ENCODE peak calls at places on chromosomes 4 and X, in four cellular contexts. One of them, this sample, is unnamed.

GRCh38 chrX:826448-826847 is 195.9 kb downstream of the SHOX start:
- DNase-seq in HepG2: no peak
- DNase-seq in H1: no peak
- DNase-seq in A549: no peak
- DNase-seq in this sample: no peak

GRCh38 chr4:74109116-74109791 is 10.3 kb upstream of the CXCL2 start:
- DNase-seq in H1: peak; percentile 21
- DNase-seq in A549: peak; percentile 94
- DNase-seq in HepG2: no peak
- DNase-seq in this sample: peak; percentile 46

GRCh38 chr4:133152801-133153526 is 3.9 kb downstream of the PCDH10 start:
- DNase-seq in H1: no peak
- DNase-seq in A549: no peak
- DNase-seq in HepG2: no peak
- DNase-seq in this sample: no peak

GRCh38 chr4:6539009-6539764 is 35.8 kb upstream of the MAN2B2 start:
- DNase-seq in A549: no peak
- DNase-seq in H1: no peak
- DNase-seq in HepG2: peak; percentile 85
- DNase-seq in this sample: no peak

GRCh38 chr4:93791570-93792195 is 36.9 kb upstream of the ATOH1 start:
- DNase-seq in HepG2: peak; percentile 50
- DNase-seq in H1: no peak
- DNase-seq in A549: peak; percentile 44
- DNase-seq in this sample: peak; percentile 70

GRCh38 chr4:37522996-37523395 is 163.2 kb downstream of the RELL1 start:
- DNase-seq in H1: no peak
- DNase-seq in HepG2: no peak
- DNase-seq in A549: no peak
- DNase-seq in this sample: no peak

GRCh38 chr4:188550296-188550695 is 411.1 kb downstream of the TRIML1 start:
- DNase-seq in HepG2: no peak
- DNase-seq in A549: no peak
- DNase-seq in H1: no peak
- DNase-seq in this sample: no peak

GRCh38 chrX:2767631-2768455 is 16.0 kb downstream of the XG start:
- DNase-seq in HepG2: peak; percentile 37
- DNase-seq in H1: no peak
- DNase-seq in A549: peak; percentile 87
- DNase-seq in this sample: no peak

GRCh38 chr4:122045533-122045932 is 93.7 kb upstream of the TRPC3 start:
- DNase-seq in A549: peak; percentile 51
- DNase-seq in H1: no peak
- DNase-seq in HepG2: peak; percentile 4
- DNase-seq in this sample: no peak

DNA sequence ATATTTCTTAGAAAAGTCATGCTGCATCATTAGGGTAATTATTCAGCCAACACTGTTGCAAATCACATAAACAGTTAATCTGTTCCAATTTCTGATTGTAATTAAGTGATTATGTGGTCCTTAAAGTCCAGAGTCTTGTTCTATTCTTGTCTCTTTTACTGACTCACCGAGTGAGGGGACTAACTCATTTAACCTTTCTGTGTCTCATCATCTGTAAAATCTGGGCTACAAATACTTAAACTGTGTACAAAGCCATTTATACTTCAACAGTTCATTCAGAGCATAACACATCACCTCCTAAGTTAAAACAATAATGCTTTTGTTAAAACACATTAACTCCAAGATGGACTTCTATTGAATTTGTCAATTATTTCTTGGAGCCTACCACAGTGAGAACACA is 65.4 kb upstream of the KLHL13 start:
- DNase-seq in H1: no peak
- DNase-seq in HepG2: no peak
- DNase-seq in A549: no peak
- DNase-seq in this sample: no peak
- TF ChIP-seq PHF8 in H1: no peak
- TF ChIP-seq PHF8 in HepG2: no peak
- TF ChIP-seq PHF8 in A549: no peak
- TF ChIP-seq PHF8 in this sample: no peak

GRCh38 chrX:9534686-9535085 is 69.8 kb downstream of the TBL1X start:
- DNase-seq in HepG2: peak; percentile 9
- DNase-seq in A549: no peak
- DNase-seq in H1: no peak
- DNase-seq in this sample: no peak

GRCh38 chrX:9535101-9535500 is 70.2 kb downstream of the TBL1X start:
- DNase-seq in H1: no peak
- DNase-seq in A549: no peak
- DNase-seq in HepG2: no peak
- DNase-seq in this sample: no peak

GRCh38 chrX:9530848-9531274 is 66.0 kb downstream of the TBL1X start:
- DNase-seq in H1: peak; percentile 84
- DNase-seq in A549: peak; percentile 70
- DNase-seq in HepG2: peak; percentile 60
- DNase-seq in this sample: peak; percentile 85

GRCh38 chrX:9533611-9534010 is 68.8 kb downstream of the TBL1X start:
- DNase-seq in HepG2: no peak
- DNase-seq in H1: no peak
- DNase-seq in A549: no peak
- DNase-seq in this sample: no peak

DNA sequence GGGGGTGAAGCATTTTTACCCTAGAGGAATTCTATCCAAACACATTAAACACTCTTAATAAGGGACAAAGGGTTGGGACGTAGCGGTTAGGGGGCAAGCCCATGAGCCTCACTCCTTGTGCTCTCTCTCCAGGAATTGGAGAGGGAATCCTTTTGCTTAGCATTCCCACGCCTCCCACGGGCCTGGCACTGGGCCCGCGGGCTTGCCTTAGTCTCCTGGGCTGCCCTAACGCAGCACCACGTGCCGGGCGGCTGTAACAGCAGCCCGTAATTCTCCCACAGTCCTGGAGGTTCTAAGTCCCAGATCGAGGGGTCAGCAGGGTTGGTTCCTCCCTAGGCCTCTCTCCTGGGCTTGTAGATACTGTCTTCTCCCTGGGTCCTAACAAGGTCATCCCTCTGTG is 67.5 kb downstream of the TBL1X start:
- DNase-seq in HepG2: no peak
- DNase-seq in A549: no peak
- DNase-seq in H1: no peak
- DNase-seq in this sample: no peak
- TF ChIP-seq PHF8 in HepG2: no peak
- TF ChIP-seq PHF8 in A549: no peak
- TF ChIP-seq PHF8 in H1: no peak
- TF ChIP-seq PHF8 in this sample: no peak

GRCh38 chr4:78336093-78336943 is 215.3 kb upstream of the ANXA3 start:
- DNase-seq in H1: no peak
- DNase-seq in A549: no peak
- DNase-seq in HepG2: no peak
- DNase-seq in this sample: no peak
- TF ChIP-seq PHF8 in H1: no peak
- TF ChIP-seq PHF8 in A549: no peak
- TF ChIP-seq PHF8 in HepG2: no peak
- TF ChIP-seq PHF8 in this sample: no peak

DNA sequence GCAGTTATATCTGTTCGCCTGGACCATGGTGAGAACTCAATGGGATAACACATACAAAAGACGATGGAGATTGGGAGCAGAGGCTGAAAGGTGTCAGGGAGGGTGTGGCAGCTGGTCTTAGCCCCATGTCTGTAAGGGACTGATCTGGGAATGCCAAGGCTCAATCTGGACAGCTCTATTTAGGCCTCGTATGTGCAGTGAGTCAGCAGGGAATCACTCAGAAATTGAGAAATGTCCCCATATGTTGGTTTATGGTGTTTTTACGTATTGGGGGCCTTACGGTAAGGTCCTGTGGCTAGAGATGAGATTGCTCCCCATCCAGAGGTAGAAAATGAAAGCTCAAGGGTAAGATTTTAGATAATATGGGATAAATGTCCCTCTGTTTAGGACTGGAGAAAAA is 71.4 kb upstream of the TTC29 start:
- DNase-seq in HepG2: no peak
- DNase-seq in H1: no peak
- DNase-seq in A549: no peak
- DNase-seq in this sample: no peak
- TF ChIP-seq PHF8 in HepG2: no peak
- TF ChIP-seq PHF8 in H1: no peak
- TF ChIP-seq PHF8 in A549: no peak
- TF ChIP-seq PHF8 in this sample: no peak

This sample was measured in K562.